ENCODE peak calls at places on chromosome 21, in nine cellular contexts. Z is ACHN; U is NCI-H748 treated with DMSO at 0.1 percent for 48 hours; D is astrocyte of the cerebellum; B is NCI-H345; A is MCF 10A; S is kidney tubule cell; N is iPS DF 6.9; Y is activated naive CD8-positive, alpha-beta T cell treated with anti-CD3 and anti-CD28 coated beads, Interleukin-2, amount 50 U/mL, for 16 hours. C is an unnamed sample.

GRCh38 chr21:32674731-32675130 is 53.1 kb downstream of the SYNJ1 start:
- DNase-seq in Z (no peak), U (no peak), D (no peak), B (no peak), A (no peak), S (no peak), N (no peak), Y (no peak), C (no peak)

GRCh38 chr21:42593815-42594157 is 59.6 kb upstream of the PDE9A start:
- DNase-seq in Z (no peak), U (no peak), D (no peak), B (no peak), A (no peak), S (no peak), N (no peak), Y (no peak), C (no peak)

GRCh38 chr21:20882462-20883415 is 115.5 kb upstream of the NCAM2 start:
- DNase-seq in Z (peak; percentile 25), U (peak; percentile 57), D (peak; percentile 29), B (peak; percentile 50), A (peak; percentile 67), S (peak; percentile 15), N (peak; percentile 52), Y (no peak), C (peak; percentile 24)

GRCh38 chr21:33543505-33544129 is 779 bp downstream of the SON start:
- DNase-seq in Z (peak; percentile 68), U (no peak), D (peak; percentile 18), B (no peak), A (no peak), S (peak; percentile 66), N (no peak), Y (peak; percentile 24), C (no peak)

GRCh38 chr21:42309753-42310213 is 5.4 kb downstream of the TFF3 start:
- DNase-seq in Z (peak; percentile 25), U (peak; percentile 52), D (no peak), B (peak; percentile 85), A (peak; percentile 48), S (peak; percentile 35), N (peak; percentile 45), Y (peak; percentile 42), C (no peak)

GRCh38 chr21:44552136-44552535 is 831 bp upstream of the KRTAP10-2 start:
- DNase-seq in Z (no peak), U (no peak), D (no peak), B (no peak), A (no peak), S (no peak), N (no peak), Y (no peak), C (no peak)

GRCh38 chr21:36429672-36430546 is 44.7 kb downstream of the CHAF1B start:
- DNase-seq in Z (peak; percentile 97), U (no peak), D (peak; percentile 97), B (no peak), A (peak; percentile 99), S (peak; percentile 100), N (no peak), Y (peak; percentile 35), C (peak; percentile 21)

GRCh38 chr21:39843483-39843882 is 23.8 kb upstream of the PCP4 start:
- DNase-seq in Z (no peak), U (no peak), D (no peak), B (no peak), A (no peak), S (no peak), N (no peak), Y (no peak), C (no peak)

GRCh38 chr21:36211660-36212512 is 55.3 kb downstream of the DOP1B start:
- DNase-seq in Z (peak; percentile 91), U (no peak), D (peak; percentile 60), B (no peak), A (peak; percentile 28), S (peak; percentile 96), N (no peak), Y (no peak), C (no peak)

GRCh38 chr21:45598666-45599065 is 44.9 kb upstream of the PCBP3 start:
- DNase-seq in Z (no peak), U (no peak), D (no peak), B (no peak), A (no peak), S (no peak), N (no peak), Y (no peak), C (no peak)

GRCh38 chr21:34156957-34157356 is 83.6 kb downstream of the MRPS6 start:
- DNase-seq in Z (no peak), U (no peak), D (no peak), B (no peak), A (no peak), S (peak; percentile 64), N (no peak), Y (no peak), C (no peak)

GRCh38 chr21:28421716-28422480 is 570.8 kb downstream of the LTN1 start:
- DNase-seq in Z (no peak), U (no peak), D (no peak), B (no peak), A (peak; percentile 62), S (no peak), N (no peak), Y (no peak), C (no peak)

GRCh38 chr21:43880111-43880985 is 15.3 kb downstream of the AGPAT3 start:
- DNase-seq in Z (no peak), U (no peak), D (no peak), B (no peak), A (peak; percentile 71), S (peak; percentile 75), N (no peak), Y (no peak), C (no peak)